ENCODE peak calls at places on chromosome 10, in six cellular contexts. N is brain microvascular endothelial cell, R is GM06990, M is fibroblast of lung, I is progenitor cell of endocrine pancreas, W is cardiac muscle cell. C is an unnamed sample.

GRCh38 chr10:58781873-58782488 is 269.3 kb downstream of the BICC1 start:
- DNase-seq in N (peak; percentile 43), R (no peak), M (peak; percentile 65), I (no peak), W (peak; percentile 63), C (peak; percentile 12)

GRCh38 chr10:35294506-35294905 is 41.8 kb upstream of the CCNY start:
- DNase-seq in N (no peak), R (no peak), M (no peak), I (no peak), W (no peak), C (no peak)

GRCh38 chr10:1412531-1413189 is 324.7 kb downstream of the ADARB2 start:
- DNase-seq in N (no peak), R (peak; percentile 37), M (no peak), I (no peak), W (no peak), C (no peak)

GRCh38 chr10:17113346-17113745 is 16.3 kb downstream of the CUBN start:
- DNase-seq in N (no peak), R (no peak), M (no peak), I (no peak), W (no peak), C (no peak)

GRCh38 chr10:17235136-17235535 is 7.1 kb downstream of the VIM start:
- DNase-seq in N (no peak), R (no peak), M (no peak), I (no peak), W (no peak), C (no peak)

GRCh38 chr10:95242581-95243317 is 48.1 kb downstream of the PDLIM1 start:
- DNase-seq in N (no peak), R (no peak), M (peak; percentile 69), I (peak; percentile 29), W (peak; percentile 70), C (peak; percentile 28)

GRCh38 chr10:71244638-71245419 is 32.5 kb downstream of the UNC5B start:
- DNase-seq in N (peak; percentile 45), R (no peak), M (peak; percentile 96), I (no peak), W (peak; percentile 91), C (peak; percentile 41)

GRCh38 chr10:66586073-66586472 is 339.8 kb upstream of the LRRTM3 start:
- DNase-seq in N (peak; percentile 16), R (no peak), M (peak; percentile 68), I (no peak), W (no peak), C (no peak)

GRCh38 chr10:74738052-74738451 is 88.3 kb upstream of the KAT6B start:
- DNase-seq in N (no peak), R (peak; percentile 37), M (peak; percentile 27), I (no peak), W (peak; percentile 9), C (no peak)

GRCh38 chr10:18743926-18744325 is 84.7 kb downstream of the ARL5B start:
- DNase-seq in N (no peak), R (no peak), M (no peak), I (no peak), W (no peak), C (no peak)

GRCh38 chr10:43160067-43160918 is 22.0 kb downstream of the CSGALNACT2 start:
- DNase-seq in N (peak; percentile 80), R (no peak), M (peak; percentile 49), I (no peak), W (peak; percentile 54), C (no peak)

GRCh38 chr10:30046476-30046875 is 12.9 kb downstream of the JCAD start:
- DNase-seq in N (no peak), R (no peak), M (no peak), I (no peak), W (no peak), C (no peak)

GRCh38 chr10:114261116-114261515 is 22.1 kb downstream of the VWA2 start:
- DNase-seq in N (peak; percentile 61), R (no peak), M (peak; percentile 18), I (no peak), W (peak; percentile 83), C (no peak)

GRCh38 chr10:49141541-49142332 is 7.9 kb upstream of the FAM170B start:
- DNase-seq in N (no peak), R (no peak), M (no peak), I (no peak), W (no peak), C (no peak)

GRCh38 chr10:75772153-75772887 is 340.9 kb downstream of the LRMDA start:
- DNase-seq in N (no peak), R (no peak), M (peak; percentile 60), I (no peak), W (peak; percentile 12), C (no peak)

GRCh38 chr10:124019886-124020797 is 73.3 kb downstream of the CHST15 start:
- DNase-seq in N (no peak), R (no peak), M (no peak), I (no peak), W (no peak), C (no peak)

GRCh38 chr10:132716691-132717490 is 69.1 kb downstream of the NKX6-2 start:
- DNase-seq in N (no peak), R (no peak), M (no peak), I (no peak), W (no peak), C (peak; percentile 2)

GRCh38 chr10:128011059-128011979 is 104.4 kb downstream of the PTPRE start:
- DNase-seq in N (peak; percentile 57), R (peak; percentile 73), M (peak; percentile 60), I (peak; percentile 88), W (peak; percentile 70), C (peak; percentile 90)

GRCh38 chr10:70568113-70568512 is 34.4 kb downstream of the PRF1 start:
- DNase-seq in N (no peak), R (no peak), M (no peak), I (no peak), W (no peak), C (no peak)

GRCh38 chr10:125692246-125692931 is 9.4 kb upstream of the TEX36 start:
- DNase-seq in N (no peak), R (no peak), M (no peak), I (no peak), W (no peak), C (no peak)

GRCh38 chr10:15460661-15461060 is 89.6 kb upstream of the FAM171A1 start:
- DNase-seq in N (no peak), R (no peak), M (no peak), I (no peak), W (no peak), C (no peak)

GRCh38 chr10:12572281-12572680 is 222.9 kb downstream of the CAMK1D start:
- DNase-seq in N (no peak), R (no peak), M (no peak), I (no peak), W (no peak), C (no peak)
- TF ChIP-seq CTCF in N (no peak), R (no peak), M (no peak), I (no peak), W (no peak), C (no peak)

GRCh38 chr10:19832624-19833507 is 16.6 kb downstream of the PLXDC2 start:
- DNase-seq in N (no peak), R (no peak), M (no peak), I (no peak), W (peak; percentile 35), C (peak; percentile 26)
- TF ChIP-seq CTCF in N (no peak), R (no peak), M (no peak), I (no peak), W (no peak), C (no peak)

GRCh38 chr10:118734477-118734876 is 20.3 kb downstream of the CACUL1 start:
- DNase-seq in N (no peak), R (no peak), M (peak; percentile 22), I (no peak), W (no peak), C (no peak)
- TF ChIP-seq CTCF in N (peak; percentile 40), R (peak; percentile 47), M (peak; percentile 33), I (peak; percentile 24), W (peak; percentile 50), C (no peak)

GRCh38 chr10:110275140-110275729 is 29.5 kb downstream of the SMNDC1 start:
- DNase-seq in N (no peak), R (no peak), M (no peak), I (no peak), W (no peak), C (no peak)
- TF ChIP-seq CTCF in N (no peak), R (no peak), M (no peak), I (no peak), W (no peak), C (no peak)

GRCh38 chr10:22600516-22600915 is 113.9 kb downstream of the PIP4K2A start:
- DNase-seq in N (no peak), R (peak; percentile 41), M (no peak), I (no peak), W (no peak), C (no peak)
- TF ChIP-seq CTCF in N (no peak), R (no peak), M (no peak), I (no peak), W (no peak), C (no peak)

GRCh38 chr10:47440207-47440606 is 43.7 kb downstream of the ANXA8 start:
- DNase-seq in N (no peak), R (no peak), M (no peak), I (no peak), W (no peak), C (no peak)

GRCh38 chr10:47441973-47442750 is 41.8 kb downstream of the ANXA8 start:
- DNase-seq in N (no peak), R (no peak), M (no peak), I (no peak), W (no peak), C (no peak)

GRCh38 chr10:47435081-47435480 is 48.8 kb downstream of the ANXA8 start:
- DNase-seq in N (no peak), R (no peak), M (no peak), I (no peak), W (no peak), C (no peak)

GRCh38 chr10:47443145-47443544 is 40.8 kb downstream of the ANXA8 start:
- DNase-seq in N (no peak), R (no peak), M (no peak), I (no peak), W (no peak), C (no peak)

GRCh38 chr10:47438857-47439474 is 44.9 kb downstream of the ANXA8 start:
- DNase-seq in N (peak; percentile 83), R (no peak), M (peak; percentile 70), I (no peak), W (peak; percentile 83), C (peak; percentile 32)
- TF ChIP-seq CTCF in N (peak; percentile 88), R (peak; percentile 35), M (peak; percentile 74), I (peak; percentile 62), W (peak; percentile 84), C (peak; percentile 42)